ENCODE peak calls at places on chromosome 18, in ten cellular contexts. J, T, S, B, D, N, A, U, I and K are unnamed samples. For H3K4me1, the result is how much of the 10 kb centered on the place peaks cover.

GRCh38 chr18:2642771-2643170 is 12.8 kb upstream of the SMCHD1 start:
- DNase-seq in J (no peak), T (no peak), S (no peak), B (no peak), D (no peak), N (no peak), A (no peak), U (no peak), I (no peak), K (no peak)

GRCh38 chr18:1455605-1456004 is 550.9 kb downstream of the ADCYAP1 start:
- DNase-seq in J (no peak), T (no peak), S (no peak), B (no peak), D (no peak), N (no peak), A (no peak), U (no peak), I (no peak), K (no peak)

GRCh38 chr18:5853253-5853652 is 42.1 kb downstream of the TMEM200C start:
- DNase-seq in J (no peak), T (no peak), S (no peak), B (no peak), D (no peak), N (no peak), A (no peak), U (no peak), I (no peak), K (no peak)

GRCh38 chr18:79578396-79579260 is 101.0 kb upstream of the CTDP1 start:
- DNase-seq in J (peak), T (no peak), S (no peak), B (peak), D (no peak), N (no peak), A (no peak), U (no peak), I (peak), K (no peak)

GRCh38 chr18:43279015-43279758 is 1.9 kb upstream of the SYT4 start:
- DNase-seq in J (no peak), T (no peak), S (no peak), B (no peak), D (peak), N (no peak), A (no peak), U (no peak), I (no peak), K (no peak)

GRCh38 chr18:22817844-22818243 is 115.3 kb upstream of the RBBP8 start:
- DNase-seq in J (no peak), T (peak), S (no peak), B (no peak), D (no peak), N (no peak), A (no peak), U (no peak), I (no peak), K (no peak)

GRCh38 chr18:49569701-49570100 is 7.8 kb downstream of the LIPG start:
- DNase-seq in J (no peak), T (no peak), S (no peak), B (no peak), D (no peak), N (no peak), A (no peak), U (no peak), I (no peak), K (no peak)

GRCh38 chr18:32440478-32440877 is 30.2 kb downstream of the GAREM1 start:
- DNase-seq in J (no peak), T (no peak), S (no peak), B (no peak), D (no peak), N (no peak), A (no peak), U (no peak), I (no peak), K (no peak)

GRCh38 chr18:23302852-23303527 is 150.1 kb upstream of the RIOK3 start:
- DNase-seq in J (no peak), T (no peak), S (no peak), B (no peak), D (no peak), N (no peak), A (no peak), U (no peak), I (no peak), K (no peak)

GRCh38 chr18:41025666-41026065 is 929.4 kb upstream of the PIK3C3 start:
- DNase-seq in J (no peak), T (no peak), S (no peak), B (no peak), D (no peak), N (no peak), A (no peak), U (no peak), I (no peak), K (no peak)

GRCh38 chr18:77061946-77062517 is 70.6 kb downstream of the MBP start:
- DNase-seq in J (no peak), T (no peak), S (no peak), B (peak), D (no peak), N (no peak), A (no peak), U (no peak), I (no peak), K (no peak)

GRCh38 chr18:21740724-21741510 is at the start of gene MIB1:
- DNase-seq in J (no peak), T (no peak), S (peak), B (peak), D (peak), N (peak), A (peak), U (peak), I (peak), K (peak)

GRCh38 chr18:23172981-23173380 is 37.7 kb downstream of the CABLES1 start:
- DNase-seq in J (peak), T (no peak), S (no peak), B (no peak), D (no peak), N (no peak), A (no peak), U (no peak), I (no peak), K (no peak)

GRCh38 chr18:24530630-24531111 is 70.2 kb downstream of the HRH4 start:
- DNase-seq in J (no peak), T (peak), S (no peak), B (no peak), D (no peak), N (no peak), A (no peak), U (no peak), I (no peak), K (no peak)

GRCh38 chr18:6521804-6522418 is 107.2 kb upstream of the L3MBTL4 start:
- DNase-seq in J (no peak), T (peak), S (no peak), B (peak), D (peak), N (no peak), A (peak), U (peak), I (no peak), K (no peak)

GRCh38 chr18:23871410-23871809 is 143.1 kb upstream of the TTC39C start:
- DNase-seq in J (no peak), T (peak), S (no peak), B (peak), D (peak), N (peak), A (no peak), U (peak), I (no peak), K (no peak)

GRCh38 chr18:41226186-41226585 is 728.8 kb upstream of the PIK3C3 start:
- DNase-seq in J (no peak), T (no peak), S (no peak), B (no peak), D (no peak), N (no peak), A (no peak), U (no peak), I (no peak), K (no peak)

GRCh38 chr18:32549248-32549842 is 78.7 kb upstream of the GAREM1 start:
- DNase-seq in J (no peak), T (peak), S (no peak), B (peak), D (peak), N (peak), A (peak), U (peak), I (no peak), K (peak)

GRCh38 chr18:30967701-30968100 is 74.8 kb downstream of the DSC3 start:
- DNase-seq in J (no peak), T (no peak), S (no peak), B (no peak), D (no peak), N (no peak), A (no peak), U (no peak), I (no peak), K (no peak)

GRCh38 chr18:40984856-40985255 is 970.2 kb upstream of the PIK3C3 start:
- DNase-seq in J (no peak), T (no peak), S (no peak), B (no peak), D (no peak), N (no peak), A (no peak), U (no peak), I (no peak), K (no peak)

GRCh38 chr18:43596106-43596712 is 318.9 kb upstream of the SYT4 start:
- DNase-seq in J (no peak), T (peak), S (no peak), B (no peak), D (peak), N (no peak), A (no peak), U (no peak), I (no peak), K (no peak)

GRCh38 chr18:76985156-76985950 is 147.2 kb downstream of the MBP start:
- DNase-seq in J (no peak), T (no peak), S (no peak), B (no peak), D (no peak), N (no peak), A (no peak), U (no peak), I (no peak), K (no peak)

GRCh38 chr18:10139783-10140410 is 226.1 kb downstream of the VAPA start:
- DNase-seq in J (no peak), T (peak), S (no peak), B (no peak), D (no peak), N (no peak), A (no peak), U (no peak), I (no peak), K (no peak)

GRCh38 chr18:25503567-25504081 is 151.7 kb upstream of the ZNF521 start:
- DNase-seq in J (no peak), T (peak), S (no peak), B (peak), D (peak), N (peak), A (peak), U (no peak), I (peak), K (peak)

GRCh38 chr18:22563098-22563707 is 145.5 kb upstream of the CTAGE1 start:
- DNase-seq in J (no peak), T (peak), S (no peak), B (peak), D (peak), N (peak), A (peak), U (peak), I (no peak), K (no peak)

GRCh38 chr18:48656582-48656981 is 117.8 kb downstream of the CTIF start:
- DNase-seq in J (no peak), T (no peak), S (no peak), B (no peak), D (no peak), N (no peak), A (no peak), U (no peak), I (no peak), K (no peak)

GRCh38 chr18:68604256-68604655 is 110.7 kb downstream of the TMX3 start:
- DNase-seq in J (no peak), T (no peak), S (no peak), B (no peak), D (no peak), N (no peak), A (no peak), U (no peak), I (peak), K (no peak)

GRCh38 chr18:55753643-55754255 is 165.8 kb upstream of the TCF4 start:
- DNase-seq in J (no peak), T (peak), S (no peak), B (no peak), D (no peak), N (no peak), A (no peak), U (no peak), I (no peak), K (no peak)

GRCh38 chr18:62693659-62694058 is 21.7 kb upstream of the PHLPP1 start:
- DNase-seq in J (no peak), T (no peak), S (no peak), B (no peak), D (no peak), N (no peak), A (no peak), U (no peak), I (no peak), K (no peak)

GRCh38 chr18:31661965-31662364 is 22.4 kb downstream of the B4GALT6 start:
- DNase-seq in J (no peak), T (peak), S (no peak), B (no peak), D (no peak), N (no peak), A (no peak), U (no peak), I (no peak), K (no peak)

GRCh38 chr18:77102246-77103040 is 30.1 kb downstream of the MBP start:
- DNase-seq in J (no peak), T (peak), S (no peak), B (no peak), D (no peak), N (no peak), A (no peak), U (no peak), I (no peak), K (no peak)

GRCh38 chr18:53457068-53457467 is 767.4 kb downstream of the MBD2 start:
- DNase-seq in J (no peak), T (no peak), S (no peak), B (no peak), D (no peak), N (no peak), A (no peak), U (no peak), I (no peak), K (no peak)

GRCh38 chr18:72986103-72986502 is 118.3 kb upstream of the NETO1 start:
- DNase-seq in J (no peak), T (peak), S (no peak), B (no peak), D (no peak), N (no peak), A (no peak), U (no peak), I (no peak), K (no peak)
- TF ChIP-seq CTCF in J (no peak), T (no peak), S (no peak), B (no peak), D (no peak), N (no peak), A (no peak), U (no peak), I (no peak), K (no peak)

DNA sequence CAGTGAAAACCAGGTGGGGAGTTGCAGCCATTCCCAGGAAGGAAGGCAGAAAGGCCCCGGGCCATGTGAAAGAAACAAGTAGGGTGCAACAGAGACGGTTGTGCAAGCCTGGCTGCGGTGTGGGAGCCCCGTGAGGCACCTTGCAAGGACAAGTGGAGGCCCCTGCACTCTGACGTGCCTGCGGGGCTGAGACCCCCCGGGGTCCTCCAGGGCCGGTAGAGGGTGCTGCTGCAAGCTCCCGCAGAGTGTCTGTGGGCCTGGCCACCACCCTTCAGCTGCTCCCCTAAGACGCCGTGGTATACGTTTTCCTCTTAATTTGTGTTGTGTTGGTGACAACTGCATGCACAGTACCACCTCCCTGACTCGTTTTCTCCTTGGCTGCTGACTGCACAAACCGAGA is 27.4 kb upstream of the MC5R start:
- DNase-seq in J (no peak), T (no peak), S (no peak), B (no peak), D (no peak), N (no peak), A (no peak), U (no peak), I (no peak), K (no peak)
- H3K4me3 ChIP-seq in J (no peak), T (no peak), S (no peak), B (no peak), D (no peak), N (no peak), A (no peak), U (no peak), I (no peak), K (no peak)

GRCh38 chr18:69858897-69859296 is 88.8 kb downstream of the CD226 start:
- DNase-seq in J (no peak), T (no peak), S (no peak), B (no peak), D (no peak), N (no peak), A (no peak), U (no peak), I (no peak), K (no peak)
- H3K4me1 ChIP-seq in J (under half), T (under half), S (under half), B (under half), D (under half), N (under half), A (under half), U (under half), I (under half), K (under half)

GRCh38 chr18:26545737-26546136 is 2.6 kb downstream of the KCTD1 start:
- DNase-seq in J (no peak), T (no peak), S (no peak), B (no peak), D (no peak), N (no peak), A (no peak), U (no peak), I (no peak), K (no peak)
- TF ChIP-seq CTCF in J (no peak), T (no peak), S (no peak), B (no peak), D (no peak), N (no peak), A (no peak), U (no peak), I (no peak), K (no peak)

GRCh38 chr18:3652380-3653262 is 202.6 kb downstream of the TGIF1 start:
- DNase-seq in J (no peak), T (peak), S (peak), B (peak), D (peak), N (peak), A (no peak), U (peak), I (peak), K (no peak)
- H3K4me3 ChIP-seq in J (no peak), T (no peak), S (no peak), B (no peak), D (no peak), N (no peak), A (no peak), U (no peak), I (no peak), K (no peak)

GRCh38 chr18:8707946-8708345 is 2.6 kb downstream of the MTCL1 start:
- DNase-seq in J (no peak), T (no peak), S (no peak), B (no peak), D (no peak), N (no peak), A (no peak), U (no peak), I (no peak), K (no peak)

GRCh38 chr18:8713691-8714090 is 8.3 kb downstream of the MTCL1 start:
- DNase-seq in J (no peak), T (no peak), S (no peak), B (no peak), D (no peak), N (no peak), A (no peak), U (no peak), I (no peak), K (no peak)

GRCh38 chr18:8709248-8710059 is 4.1 kb downstream of the MTCL1 start:
- DNase-seq in J (no peak), T (no peak), S (no peak), B (no peak), D (no peak), N (no peak), A (no peak), U (no peak), I (no peak), K (no peak)

GRCh38 chr18:8708670-8709069 is 3.3 kb downstream of the MTCL1 start:
- DNase-seq in J (no peak), T (no peak), S (no peak), B (no peak), D (no peak), N (no peak), A (no peak), U (no peak), I (no peak), K (no peak)

GRCh38 chr18:8711736-8712135 is 6.4 kb downstream of the MTCL1 start:
- DNase-seq in J (no peak), T (no peak), S (no peak), B (no peak), D (no peak), N (no peak), A (no peak), U (no peak), I (no peak), K (no peak)
- H3K4me1 ChIP-seq in J (under half), T (under half), S (under half), B (under half), D (under half), N (under half), A (under half), U (under half), I (under half), K (under half)

DNA sequence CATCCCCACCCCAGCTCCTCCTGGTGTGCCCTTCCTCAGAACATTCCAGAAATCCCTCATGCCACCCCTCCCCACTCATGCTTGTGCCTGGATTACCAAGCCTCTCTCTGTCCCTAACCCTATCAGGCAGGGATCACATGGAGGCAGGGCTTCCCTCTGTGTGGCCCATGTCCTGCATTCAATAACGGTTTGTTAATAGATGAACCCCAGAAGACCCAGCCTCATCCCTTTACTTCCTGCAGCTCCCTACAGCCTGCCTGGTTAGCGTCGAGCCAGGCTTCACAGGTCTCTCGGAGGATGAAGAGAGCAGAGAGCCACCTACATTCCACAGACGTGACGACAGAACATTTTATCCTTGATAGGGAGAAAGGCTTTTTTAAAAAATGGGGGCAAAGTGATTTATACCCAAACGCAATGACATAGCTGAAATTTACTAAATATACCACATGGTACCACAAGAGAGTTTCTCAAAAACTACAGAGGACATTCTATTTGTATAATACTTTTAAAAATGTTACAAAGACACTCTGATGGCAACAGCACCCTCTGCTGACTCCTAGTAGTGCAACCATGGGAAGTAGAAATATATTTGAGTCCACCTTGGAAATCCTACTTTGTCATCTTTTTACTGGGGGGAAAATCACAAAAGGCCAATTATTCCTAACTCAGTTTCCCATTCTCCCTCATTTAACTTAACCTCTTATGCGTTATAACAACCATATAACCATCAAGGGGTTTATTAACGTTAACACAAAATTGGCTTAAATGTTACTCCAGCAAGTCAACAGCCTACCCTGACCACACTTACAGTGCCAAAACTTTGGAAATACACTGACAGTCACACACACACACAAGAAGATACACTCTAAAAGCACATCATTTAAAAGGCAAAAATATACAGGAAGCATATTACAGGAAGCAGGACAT is 30.7 kb downstream of the FBXO15 start:
- DNase-seq in J (no peak), T (peak), S (no peak), B (peak), D (peak), N (no peak), A (peak), U (no peak), I (no peak), K (no peak)
- TF ChIP-seq CTCF in J (no peak), T (peak), S (peak), B (no peak), D (peak), N (peak), A (peak), U (no peak), I (peak), K (peak)

GRCh38 chr18:12307251-12307736 is 747 bp upstream of the TUBB6 start:
- DNase-seq in J (peak), T (no peak), S (no peak), B (peak), D (peak), N (peak), A (peak), U (no peak), I (peak), K (peak)
- H3K4me3 ChIP-seq in J (peak), T (no peak), S (peak), B (peak), D (peak), N (peak), A (peak), U (peak), I (peak), K (peak)